ENCODE peak calls at places on chromosomes 4 and X, in eight cellular contexts. I, N, G, J, Q, T, D and V are unnamed samples.

GRCh38 chr4:19213388-19213787 is 1038.3 kb upstream of the SLIT2 start:
- DNase-seq in I (no peak), N (no peak), G (no peak), J (no peak), Q (peak; percentile 41), T (no peak), D (no peak), V (no peak)

GRCh38 chr4:77911091-77911490 is 48.5 kb downstream of the MRPL1 start:
- DNase-seq in I (no peak), N (no peak), G (no peak), J (no peak), Q (peak; percentile 25), T (no peak), D (no peak), V (no peak)

GRCh38 chr4:155762351-155762750 is 3.5 kb downstream of the GUCY1B1 start:
- DNase-seq in I (no peak), N (no peak), G (no peak), J (no peak), Q (peak; percentile 47), T (no peak), D (no peak), V (no peak)

GRCh38 chr4:41977709-41978108 is 3.8 kb upstream of the DCAF4L1 start:
- DNase-seq in I (no peak), N (no peak), G (no peak), J (peak; percentile 29), Q (peak; percentile 2), T (no peak), D (no peak), V (no peak)

GRCh38 chr4:18419780-18420179 is 398.2 kb upstream of the LCORL start:
- DNase-seq in I (no peak), N (no peak), G (no peak), J (no peak), Q (no peak), T (no peak), D (no peak), V (no peak)

GRCh38 chr4:169690787-169691186 is 67.0 kb downstream of the HPF1 start:
- DNase-seq in I (no peak), N (no peak), G (no peak), J (no peak), Q (no peak), T (no peak), D (no peak), V (no peak)

GRCh38 chrX:33831211-33831610 is 300.9 kb downstream of the FAM47A start:
- DNase-seq in I (no peak), N (no peak), G (no peak), J (no peak), Q (no peak), T (no peak), D (no peak), V (no peak)

GRCh38 chr4:113069212-113069892 is 19.9 kb downstream of the ANK2 start:
- DNase-seq in I (no peak), N (no peak), G (no peak), J (no peak), Q (peak; percentile 14), T (no peak), D (no peak), V (no peak)

GRCh38 chrX:18875256-18875878 is 108.5 kb downstream of the PHKA2 start:
- DNase-seq in I (no peak), N (no peak), G (no peak), J (no peak), Q (no peak), T (no peak), D (no peak), V (no peak)

GRCh38 chr4:11633435-11633834 is 204.7 kb upstream of the HS3ST1 start:
- DNase-seq in I (no peak), N (no peak), G (no peak), J (no peak), Q (no peak), T (no peak), D (no peak), V (no peak)

GRCh38 chr4:39821951-39822350 is 124.0 kb downstream of the UBE2K start:
- DNase-seq in I (no peak), N (no peak), G (no peak), J (no peak), Q (no peak), T (no peak), D (no peak), V (no peak)

GRCh38 chr4:39820186-39820585 is 122.2 kb downstream of the UBE2K start:
- DNase-seq in I (no peak), N (no peak), G (no peak), J (no peak), Q (no peak), T (no peak), D (no peak), V (no peak)

GRCh38 chr4:39823193-39823592 is 125.3 kb downstream of the UBE2K start:
- DNase-seq in I (no peak), N (no peak), G (no peak), J (peak; percentile 69), Q (peak; percentile 88), T (no peak), D (no peak), V (no peak)

GRCh38 chr4:39825741-39826231 is 127.8 kb downstream of the UBE2K start:
- DNase-seq in I (no peak), N (no peak), G (no peak), J (peak; percentile 45), Q (peak; percentile 54), T (no peak), D (no peak), V (no peak)

GRCh38 chr4:39825090-39825489 is 127.2 kb downstream of the UBE2K start:
- DNase-seq in I (no peak), N (no peak), G (no peak), J (no peak), Q (no peak), T (no peak), D (no peak), V (no peak)
- H3K36me3 ChIP-seq in I (no peaks in the 10 kb centered on the region), N (no peaks in the 10 kb centered on the region), G (peaks cover 25% of the 10 kb centered on the region), J (peaks cover 10% of the 10 kb centered on the region), Q (peaks cover 2% of the 10 kb centered on the region), T (no peaks in the 10 kb centered on the region), D (peaks cover 18% of the 10 kb centered on the region), V (peaks cover 14% of the 10 kb centered on the region)

DNA sequence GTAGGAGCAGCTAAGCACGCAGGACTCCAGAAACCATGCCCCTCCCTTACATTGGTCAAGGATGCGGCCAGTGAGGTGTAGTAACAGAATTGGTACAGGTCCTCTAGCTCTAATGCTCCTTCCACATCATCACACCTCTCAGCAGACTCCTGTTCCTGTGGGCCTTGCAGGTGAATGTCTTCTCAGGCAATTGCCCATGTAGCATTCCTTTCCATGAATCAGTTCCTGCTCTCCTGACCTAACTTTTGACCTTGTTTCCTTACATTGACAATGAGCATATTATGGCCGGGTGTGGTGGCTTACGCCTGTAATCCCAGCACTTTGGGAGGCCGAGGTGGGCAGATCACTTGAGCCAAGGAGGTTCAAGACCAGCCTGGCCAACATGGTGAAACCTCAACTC is 31.3 kb downstream of the MAP7D3 start:
- DNase-seq in I (no peak), N (no peak), G (no peak), J (no peak), Q (no peak), T (no peak), D (no peak), V (no peak)
- H3K36me3 ChIP-seq in I (no peaks in the 10 kb centered on the region), N (no peaks in the 10 kb centered on the region), G (peaks cover 5% of the 10 kb centered on the region), J (no peaks in the 10 kb centered on the region), Q (peaks cover 4% of the 10 kb centered on the region), T (no peaks in the 10 kb centered on the region), D (peaks cover 14% of the 10 kb centered on the region), V (no peaks in the 10 kb centered on the region)

GRCh38 chrX:100098660-100099375 is 311.3 kb downstream of the PCDH19 start:
- DNase-seq in I (no peak), N (no peak), G (no peak), J (peak; percentile 46), Q (no peak), T (no peak), D (no peak), V (no peak)
- H3K36me3 ChIP-seq in I (no peaks in the 10 kb centered on the region), N (no peaks in the 10 kb centered on the region), G (no peaks in the 10 kb centered on the region), J (no peaks in the 10 kb centered on the region), Q (no peaks in the 10 kb centered on the region), T (no peaks in the 10 kb centered on the region), D (no peaks in the 10 kb centered on the region), V (no peaks in the 10 kb centered on the region)

GRCh38 chrX:86910602-86911311 is 606.8 kb upstream of the KLHL4 start:
- DNase-seq in I (no peak), N (no peak), G (no peak), J (no peak), Q (no peak), T (no peak), D (no peak), V (no peak)
- H3K36me3 ChIP-seq in I (no peaks in the 10 kb centered on the region), N (no peaks in the 10 kb centered on the region), G (no peaks in the 10 kb centered on the region), J (no peaks in the 10 kb centered on the region), Q (no peaks in the 10 kb centered on the region), T (no peaks in the 10 kb centered on the region), D (no peaks in the 10 kb centered on the region), V (no peaks in the 10 kb centered on the region)

DNA sequence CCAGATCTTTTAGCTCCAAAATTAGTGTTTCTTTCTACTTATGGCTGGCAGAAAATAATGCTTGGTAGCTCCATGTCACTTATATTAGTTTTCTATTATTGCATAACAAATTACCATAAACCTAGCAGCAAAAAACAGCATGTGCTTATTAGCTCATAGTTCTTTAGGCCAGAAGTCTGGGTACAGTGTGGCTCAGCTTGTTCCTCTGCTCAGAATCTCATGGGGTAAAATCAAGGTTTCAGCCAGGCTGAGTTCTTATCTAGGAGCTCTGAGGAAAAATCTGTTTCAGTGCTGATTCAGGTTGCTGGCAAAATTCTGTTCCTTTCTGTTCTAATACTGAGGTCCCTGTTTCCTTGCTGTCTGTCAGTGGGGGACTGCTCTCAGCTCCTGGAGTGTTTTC is 101.1 kb downstream of the CT47B1 start:
- DNase-seq in I (no peak), N (no peak), G (no peak), J (peak; percentile 51), Q (no peak), T (no peak), D (no peak), V (no peak)
- H3K36me3 ChIP-seq in I (no peaks in the 10 kb centered on the region), N (no peaks in the 10 kb centered on the region), G (no peaks in the 10 kb centered on the region), J (no peaks in the 10 kb centered on the region), Q (no peaks in the 10 kb centered on the region), T (no peaks in the 10 kb centered on the region), D (no peaks in the 10 kb centered on the region), V (no peaks in the 10 kb centered on the region)